ENCODE peak calls at places on chromosomes 3 and 15, in nine cellular contexts. B, N, X, I, Z, P, E, Y and V are unnamed samples.

GRCh38 chr15:64930778-64931240 is 19.1 kb downstream of the ANKDD1A start:
- DNase-seq in B (no peak), N (no peak), X (no peak), I (no peak), Z (no peak), P (no peak), E (no peak), Y (peak), V (no peak)

GRCh38 chr3:149376728-149377407 is 581 bp downstream of the TM4SF1 start:
- DNase-seq in B (no peak), N (no peak), X (no peak), I (no peak), Z (no peak), P (no peak), E (no peak), Y (no peak), V (no peak)

GRCh38 chr15:70669966-70670658 is 93.2 kb downstream of the UACA start:
- DNase-seq in B (no peak), N (no peak), X (peak), I (no peak), Z (peak), P (no peak), E (no peak), Y (no peak), V (no peak)

GRCh38 chr15:64017591-64018163 is 28.6 kb downstream of the DAPK2 start:
- DNase-seq in B (peak), N (no peak), X (no peak), I (no peak), Z (no peak), P (no peak), E (no peak), Y (no peak), V (no peak)

GRCh38 chr15:65771870-65772269 is 20.2 kb downstream of the DENND4A start:
- DNase-seq in B (no peak), N (no peak), X (no peak), I (no peak), Z (no peak), P (no peak), E (no peak), Y (no peak), V (no peak)

GRCh38 chr3:169196789-169197188 is 466.7 kb downstream of the MECOM start:
- DNase-seq in B (no peak), N (no peak), X (no peak), I (no peak), Z (no peak), P (no peak), E (no peak), Y (no peak), V (no peak)

GRCh38 chr3:114179575-114179974 is 723 bp upstream of the DRD3 start:
- DNase-seq in B (no peak), N (no peak), X (no peak), I (no peak), Z (peak), P (no peak), E (no peak), Y (no peak), V (no peak)

GRCh38 chr15:76376029-76376428 is 39.5 kb downstream of the ISL2 start:
- DNase-seq in B (no peak), N (no peak), X (no peak), I (no peak), Z (no peak), P (no peak), E (no peak), Y (no peak), V (no peak)

GRCh38 chr3:53818221-53819162 is 27.7 kb downstream of the CHDH start:
- DNase-seq in B (no peak), N (no peak), X (no peak), I (peak), Z (peak), P (no peak), E (no peak), Y (no peak), V (no peak)

GRCh38 chr15:57591237-57591821 is 375 bp upstream of the MYZAP start:
- DNase-seq in B (no peak), N (no peak), X (no peak), I (no peak), Z (no peak), P (no peak), E (no peak), Y (no peak), V (no peak)
- TF ChIP-seq POLR2A in B (no peak), N (no peak), X (no peak), I (no peak), Z (no peak), P (no peak), E (no peak), Y (no peak), V (no peak)

GRCh38 chr15:79371581-79371980 is 60.6 kb upstream of the MINAR1 start:
- DNase-seq in B (no peak), N (no peak), X (no peak), I (no peak), Z (no peak), P (no peak), E (no peak), Y (no peak), V (no peak)
- TF ChIP-seq POLR2A in B (no peak), N (no peak), X (no peak), I (no peak), Z (no peak), P (no peak), E (no peak), Y (no peak), V (no peak)

GRCh38 chr3:168096210-168096795 is 579 bp upstream of the GOLIM4 start:
- DNase-seq in B (peak), N (no peak), X (peak), I (peak), Z (peak), P (no peak), E (no peak), Y (peak), V (no peak)
- TF ChIP-seq POLR2A in B (no peak), N (no peak), X (no peak), I (no peak), Z (peak), P (no peak), E (no peak), Y (no peak), V (no peak)

GRCh38 chr3:14156201-14156600 is 22.2 kb downstream of the XPC start:
- DNase-seq in B (no peak), N (no peak), X (no peak), I (no peak), Z (no peak), P (no peak), E (no peak), Y (no peak), V (no peak)
- TF ChIP-seq POLR2A in B (no peak), N (no peak), X (no peak), I (no peak), Z (no peak), P (no peak), E (no peak), Y (no peak), V (no peak)

DNA sequence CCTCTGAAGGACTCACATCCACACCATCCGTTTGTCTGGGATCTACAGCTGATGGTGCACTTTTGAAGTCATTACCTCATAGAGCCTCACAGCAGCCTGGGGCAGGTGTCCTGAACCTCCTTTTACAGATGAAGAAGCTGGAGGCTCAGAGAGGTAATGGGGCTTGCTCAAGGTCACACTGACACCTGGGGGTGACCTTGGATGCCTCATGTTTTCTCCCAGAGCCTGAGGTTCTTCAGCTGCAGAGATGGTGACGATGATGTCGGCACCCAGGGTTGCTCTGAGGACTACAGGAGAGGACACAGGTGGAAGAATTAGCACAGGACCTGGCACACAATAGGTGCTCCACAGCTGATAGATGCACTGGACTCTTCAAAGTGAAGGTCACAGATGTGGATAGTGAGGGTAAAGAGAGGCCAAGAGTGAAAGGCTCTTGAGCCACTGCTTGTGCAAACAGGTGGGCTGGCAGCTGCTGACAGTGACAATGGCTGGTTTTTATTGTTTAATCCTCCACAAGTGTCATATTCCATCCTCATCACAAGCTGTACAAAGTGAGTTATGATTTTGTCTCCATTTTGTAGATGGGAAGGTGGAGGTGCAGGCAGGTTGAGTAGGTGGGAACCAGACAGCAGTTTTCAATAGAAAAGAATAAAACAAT is 17.4 kb upstream of the ATP2B2 start:
- DNase-seq in B (no peak), N (no peak), X (peak), I (peak), Z (no peak), P (no peak), E (peak), Y (no peak), V (no peak)
- TF ChIP-seq POLR2A in B (no peak), N (no peak), X (no peak), I (no peak), Z (no peak), P (no peak), E (no peak), Y (no peak), V (no peak)

DNA sequence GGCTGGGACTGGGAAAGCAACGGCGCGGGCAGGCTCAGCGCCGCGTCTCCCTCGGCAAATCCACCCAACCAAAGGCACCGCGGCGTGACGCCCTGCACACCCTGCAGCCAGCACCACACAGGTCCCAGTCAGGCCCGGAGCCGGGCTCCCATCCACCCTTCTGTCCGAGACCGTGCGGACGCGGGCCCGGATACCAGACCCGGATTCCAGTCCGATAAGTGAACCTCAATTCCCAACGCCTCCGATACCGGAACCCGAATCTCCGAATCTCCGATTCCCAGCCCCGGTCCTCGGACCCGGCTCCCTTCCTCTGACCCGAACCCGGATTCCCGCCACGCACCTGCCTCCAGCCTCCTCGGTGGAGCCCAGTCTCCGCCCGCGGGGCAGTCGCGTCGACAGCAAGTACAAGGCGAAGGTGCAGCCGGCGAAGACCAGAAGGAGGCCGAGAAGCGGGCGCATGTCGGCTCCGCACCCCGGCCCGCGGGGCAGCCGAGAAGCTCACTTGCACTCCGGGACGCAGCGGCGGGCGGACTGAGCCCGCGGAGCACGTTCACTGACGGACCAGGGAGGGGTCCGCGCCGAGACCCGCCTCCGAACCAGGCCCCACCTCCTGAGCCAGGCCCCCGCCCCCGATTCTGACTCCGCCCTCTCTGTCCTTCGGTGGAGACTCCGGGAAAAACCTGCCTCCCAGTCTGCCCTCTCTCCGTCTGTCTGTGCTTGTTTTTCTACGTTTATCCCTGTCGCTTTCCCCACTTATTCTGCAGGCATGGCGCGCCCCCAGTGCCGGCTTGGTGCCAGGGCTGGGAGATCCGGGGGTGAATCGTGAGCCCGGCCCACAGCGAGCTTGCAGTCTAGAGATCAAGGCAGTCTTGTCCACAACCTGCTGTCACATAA is at the start of gene TMEM41A:
- DNase-seq in B (peak), N (peak), X (peak), I (peak), Z (peak), P (peak), E (peak), Y (peak), V (peak)
- TF ChIP-seq POLR2A in B (peak), N (peak), X (peak), I (peak), Z (peak), P (peak), E (peak), Y (no peak), V (peak)

GRCh38 chr15:38090223-38090622 is 155.8 kb downstream of the TMCO5A start:
- DNase-seq in B (no peak), N (no peak), X (no peak), I (no peak), Z (no peak), P (no peak), E (no peak), Y (no peak), V (no peak)
- TF ChIP-seq POLR2A in B (no peak), N (no peak), X (no peak), I (no peak), Z (no peak), P (no peak), E (no peak), Y (no peak), V (no peak)